ENCODE peak calls at places on chromosomes 12 and 14, in six cellular contexts. S, Z, E, D, B and Q are unnamed samples.

GRCh38 chr14:73397810-73398209 is 60.5 kb downstream of the NUMB start:
- DNase-seq in S (no peak), Z (no peak), E (no peak), D (no peak), B (no peak), Q (no peak)

GRCh38 chr14:50523271-50524041 is 8.9 kb downstream of the MAP4K5 start:
- DNase-seq in S (no peak), Z (no peak), E (no peak), D (no peak), B (no peak), Q (no peak)

GRCh38 chr14:92729632-92730358 is 18.6 kb downstream of the LGMN start:
- DNase-seq in S (no peak), Z (peak), E (no peak), D (peak), B (peak), Q (peak)

GRCh38 chr14:87152701-87153100 is 840.3 kb downstream of the GALC start:
- DNase-seq in S (no peak), Z (no peak), E (no peak), D (no peak), B (no peak), Q (no peak)

GRCh38 chr12:28770329-28770728 is 378.7 kb upstream of the FAR2 start:
- DNase-seq in S (no peak), Z (peak), E (no peak), D (no peak), B (peak), Q (peak)

GRCh38 chr12:7354521-7354920 is 50.6 kb downstream of the ACSM4 start:
- DNase-seq in S (no peak), Z (peak), E (no peak), D (no peak), B (peak), Q (peak)

GRCh38 chr14:92516966-92517350 is 3.4 kb downstream of the RIN3 start:
- DNase-seq in S (no peak), Z (no peak), E (no peak), D (no peak), B (no peak), Q (no peak)

GRCh38 chr12:69687390-69687789 is 11.7 kb downstream of the BEST3 start:
- DNase-seq in S (no peak), Z (peak), E (no peak), D (no peak), B (no peak), Q (peak)

GRCh38 chr14:71629765-71630502 is 302.3 kb upstream of the RGS6 start:
- DNase-seq in S (no peak), Z (peak), E (no peak), D (no peak), B (peak), Q (peak)

GRCh38 chr14:84375235-84375634 is 1154.7 kb upstream of the FLRT2 start:
- DNase-seq in S (no peak), Z (peak), E (no peak), D (no peak), B (peak), Q (peak)

GRCh38 chr12:66120477-66120876 is 10.1 kb downstream of the LLPH start:
- DNase-seq in S (no peak), Z (no peak), E (no peak), D (no peak), B (no peak), Q (no peak)

GRCh38 chr12:95959107-95959506 is 16.0 kb downstream of the AMDHD1 start:
- DNase-seq in S (no peak), Z (peak), E (no peak), D (no peak), B (peak), Q (peak)

GRCh38 chr12:67039995-67040860 is 228.9 kb upstream of the CAND1 start:
- DNase-seq in S (no peak), Z (no peak), E (no peak), D (no peak), B (peak), Q (no peak)

GRCh38 chr14:92690171-92691011 is 58.0 kb downstream of the LGMN start:
- DNase-seq in S (no peak), Z (peak), E (no peak), D (no peak), B (peak), Q (peak)

GRCh38 chr12:112096667-112097066 is 11.9 kb downstream of the NAA25 start:
- DNase-seq in S (no peak), Z (peak), E (no peak), D (no peak), B (peak), Q (peak)

GRCh38 chr14:77830692-77831091 is 30.8 kb downstream of the ADCK1 start:
- DNase-seq in S (no peak), Z (no peak), E (no peak), D (no peak), B (peak), Q (no peak)

GRCh38 chr12:29223936-29224921 is 75.2 kb downstream of the FAR2 start:
- DNase-seq in S (no peak), Z (peak), E (no peak), D (no peak), B (peak), Q (no peak)

GRCh38 chr12:26833692-26834168 is 736 bp upstream of the ITPR2 start:
- DNase-seq in S (peak), Z (peak), E (no peak), D (no peak), B (peak), Q (peak)

GRCh38 chr14:105945891-105946290 is 419.5 kb downstream of the TMEM121 start:
- DNase-seq in S (no peak), Z (no peak), E (no peak), D (no peak), B (peak), Q (no peak)

GRCh38 chr12:11482955-11483354 is 87.6 kb upstream of the PRB2 start:
- DNase-seq in S (no peak), Z (peak), E (no peak), D (no peak), B (peak), Q (peak)

GRCh38 chr12:116009805-116010204 is 267.7 kb downstream of the MED13L start:
- DNase-seq in S (no peak), Z (peak), E (no peak), D (no peak), B (peak), Q (peak)
- TF ChIP-seq CTCF in S (no peak), Z (peak), E (peak), D (peak), B (peak), Q (peak)

GRCh38 chr14:74551431-74551830 is 57.9 kb downstream of the ISCA2 start:
- DNase-seq in S (no peak), Z (no peak), E (no peak), D (no peak), B (no peak), Q (no peak)
- H3K4me3 ChIP-seq in S (no peak), Z (no peak), E (no peak), D (no peak), B (no peak), Q (no peak)

DNA sequence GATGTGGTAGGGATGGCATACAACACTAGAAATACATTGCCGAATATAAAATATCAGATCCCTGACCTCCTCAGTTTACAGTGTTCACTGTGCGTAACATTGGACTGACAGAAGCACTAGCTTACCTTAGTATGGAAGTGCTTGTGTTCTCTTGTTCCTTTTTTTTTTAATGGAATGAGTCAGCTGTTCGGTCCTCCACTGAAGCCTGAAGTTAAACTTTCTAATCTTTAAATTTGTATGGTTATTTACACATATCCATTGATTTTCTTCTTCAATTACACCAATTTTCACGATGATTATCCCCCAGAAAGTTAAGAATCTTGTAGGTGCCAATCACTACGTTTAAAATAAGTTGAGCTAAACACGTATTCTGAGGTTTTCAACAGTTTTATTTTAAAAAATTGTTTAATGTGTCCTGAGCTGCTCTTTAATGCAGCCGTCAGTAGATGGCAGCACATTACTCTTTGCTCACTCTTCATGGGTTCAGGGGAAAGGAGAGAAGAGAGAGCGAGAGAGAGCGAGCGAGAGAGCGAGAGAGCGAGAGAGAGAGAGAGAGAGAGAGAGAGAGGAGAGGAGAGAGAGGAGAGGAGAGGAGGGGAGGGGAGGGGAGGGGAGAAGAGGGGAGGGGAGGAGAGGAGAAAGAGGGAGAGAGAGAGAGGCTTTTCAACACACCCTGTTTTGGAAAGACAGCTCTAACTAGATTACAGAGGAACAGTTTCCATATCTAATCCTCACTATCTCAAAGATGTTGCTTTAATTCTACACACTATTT is 134.7 kb upstream of the SCAF11 start:
- DNase-seq in S (peak), Z (peak), E (no peak), D (peak), B (peak), Q (peak)
- TF ChIP-seq CTCF in S (peak), Z (peak), E (peak), D (peak), B (peak), Q (peak)

DNA sequence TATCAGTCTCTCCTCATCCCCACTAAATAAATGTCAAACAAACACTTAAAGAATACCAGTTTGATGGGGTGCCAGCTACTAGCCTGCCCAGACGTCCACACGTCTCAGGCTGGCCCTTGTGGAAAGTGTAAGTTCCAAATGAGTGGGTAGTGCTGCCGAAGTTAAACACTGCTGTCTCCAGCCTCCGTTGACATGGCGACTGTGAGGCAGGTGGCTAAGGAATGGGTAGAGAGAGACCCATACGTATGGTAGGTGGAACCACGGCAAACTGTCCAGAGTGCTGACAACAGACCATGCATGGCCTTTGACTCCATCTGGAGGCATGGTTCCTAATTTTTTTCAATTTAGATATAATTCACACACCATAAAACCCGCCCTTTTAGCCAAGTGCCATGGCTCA is 37.9 kb downstream of the PITPNM2 start:
- DNase-seq in S (no peak), Z (no peak), E (no peak), D (no peak), B (no peak), Q (no peak)
- H3K4me3 ChIP-seq in S (no peak), Z (no peak), E (no peak), D (no peak), B (no peak), Q (no peak)